ENCODE peak calls at places on chromosomes 11 and 22, in five cellular contexts. X, I, A, Q and E are unnamed samples.

GRCh38 chr22:42800731-42801536 is 56.1 kb downstream of the ARFGAP3 start:
- DNase-seq in Q (no peak), A (no peak), X (no peak), I (no peak), E (no peak)

GRCh38 chr11:65538232-65538914 is 13.5 kb downstream of the SCYL1 start:
- DNase-seq in I (no peak), X (no peak), Q (no peak), A (no peak), E (no peak)

GRCh38 chr11:12245549-12245986 is 131.8 kb upstream of the PARVA start:
- DNase-seq in Q (no peak), A (no peak), I (peak), X (no peak), E (no peak)

GRCh38 chr22:23253475-23254055 is 73.3 kb downstream of the BCR start:
- DNase-seq in X (no peak), A (no peak), Q (no peak), I (no peak), E (no peak)

GRCh38 chr11:2741377-2742131 is 41.8 kb upstream of the KCNQ1OT1 start:
- DNase-seq in I (peak), A (no peak), Q (no peak), X (peak), E (no peak)

GRCh38 chr11:57479925-57480324 is 19.6 kb downstream of the RTN4RL2 start:
- DNase-seq in X (peak), Q (no peak), I (no peak), A (no peak), E (no peak)

GRCh38 chr11:403761-404431 is 9.9 kb downstream of the PKP3 start:
- DNase-seq in Q (no peak), X (no peak), A (no peak), I (no peak), E (no peak)

GRCh38 chr11:102614485-102614884 is 10.6 kb downstream of the MMP20 start:
- DNase-seq in I (no peak), Q (no peak), X (no peak), A (no peak), E (no peak)

GRCh38 chr11:60195923-60196368 is 13.1 kb upstream of the MS4A6A start:
- DNase-seq in X (no peak), I (no peak), Q (peak), A (no peak), E (no peak)

GRCh38 chr11:16741473-16741872 is 3.0 kb downstream of the C11orf58 start:
- DNase-seq in Q (no peak), A (no peak), I (no peak), X (no peak), E (no peak)

GRCh38 chr11:665062-665706 is 28.1 kb downstream of the DRD4 start:
- DNase-seq in A (no peak), I (no peak), X (no peak), Q (no peak), E (no peak)

GRCh38 chr22:25167834-25168601 is 31.6 kb upstream of the CRYBB3 start:
- DNase-seq in I (no peak), X (no peak), Q (no peak), A (no peak), E (no peak)

DNA sequence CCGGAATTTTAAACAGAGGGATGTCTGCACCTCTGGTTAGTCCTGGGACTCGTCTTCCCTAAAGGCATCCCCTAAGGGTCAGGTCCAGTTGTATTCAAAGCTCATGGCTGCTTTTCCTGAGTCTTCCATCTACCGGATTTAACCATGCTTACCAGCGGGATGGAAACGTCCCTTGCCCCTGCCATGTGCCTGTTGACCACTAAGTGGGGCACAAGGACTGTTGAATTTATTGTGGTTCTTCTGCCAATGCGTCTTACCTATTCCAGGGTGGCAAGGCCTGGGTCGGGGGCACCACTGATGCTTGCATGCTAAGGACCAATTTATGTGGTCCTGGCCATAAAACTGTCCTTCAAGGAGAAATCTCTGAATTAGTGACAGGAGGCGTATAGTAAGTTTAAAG is 25.6 kb downstream of the ANKRD42 start:
- DNase-seq in A (no peak), X (no peak), Q (no peak), I (peak), E (no peak)
- TF ChIP-seq CTCF in A (no peak), X (peak), Q (peak), I (peak), E (no peak)

GRCh38 chr22:18023509-18024275 is 669 bp downstream of the MICAL3 start:
- DNase-seq in I (peak), A (no peak), Q (peak), X (peak), E (no peak)
- TF ChIP-seq CTCF in I (no peak), A (no peak), Q (no peak), X (no peak), E (no peak)

GRCh38 chr11:117985953-117986887 is at the start of gene IL10RA:
- DNase-seq in A (peak), I (peak), Q (peak), X (peak), E (peak)
- TF ChIP-seq CTCF in A (no peak), I (no peak), Q (no peak), X (no peak), E (no peak)

GRCh38 chr22:35037089-35037488 is 28.9 kb upstream of the ISX start:
- DNase-seq in A (no peak), Q (no peak), X (no peak), I (no peak), E (no peak)
- TF ChIP-seq CTCF in A (no peak), Q (no peak), X (peak), I (no peak), E (no peak)

GRCh38 chr11:46247664-46248063 is 29.8 kb upstream of the CREB3L1 start:
- DNase-seq in Q (peak), A (no peak), I (peak), X (peak), E (no peak)
- TF ChIP-seq CTCF in Q (no peak), A (peak), I (peak), X (peak), E (no peak)

DNA sequence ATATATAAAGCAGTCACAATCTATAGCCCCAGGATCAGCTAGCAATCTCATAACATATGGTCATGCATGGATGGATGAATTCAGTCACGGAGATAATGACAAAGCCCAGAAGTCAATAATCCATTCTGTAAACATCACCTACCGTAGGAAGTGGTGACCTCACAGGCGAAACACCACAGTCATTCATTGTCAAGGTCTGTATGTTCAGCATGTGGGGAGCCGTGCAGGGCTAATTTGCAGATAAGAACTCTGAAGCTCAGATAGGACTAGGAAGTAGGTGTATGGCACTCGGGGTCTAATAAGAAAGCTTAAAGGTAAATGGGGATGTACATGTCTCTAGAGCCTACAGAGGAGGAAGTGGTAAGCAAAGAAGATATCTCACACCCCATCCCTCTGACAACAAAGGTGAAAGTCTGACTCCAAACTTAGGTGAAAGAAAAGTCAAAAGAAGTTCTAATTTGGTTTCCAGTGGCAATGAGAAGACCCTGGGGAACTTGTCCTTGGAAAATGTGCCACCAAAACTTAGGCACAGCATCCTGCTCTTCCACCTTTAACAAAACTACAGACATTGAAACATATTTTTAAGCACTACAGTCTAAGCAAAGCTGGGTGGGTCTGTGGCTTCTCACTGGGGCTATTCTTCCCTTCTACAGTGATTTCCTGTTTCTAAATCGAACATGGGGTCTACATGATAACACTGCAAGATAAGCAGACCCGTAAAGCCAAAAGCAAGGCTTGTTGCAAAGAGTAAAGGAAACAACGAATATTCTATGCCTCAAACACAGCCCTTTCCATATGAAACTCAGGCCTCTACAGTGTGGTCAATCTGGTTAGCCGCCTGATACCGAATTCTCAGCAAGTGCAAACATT is 5.2 kb downstream of the CRTAM start:
- DNase-seq in X (no peak), A (peak), I (no peak), Q (peak), E (peak)
- TF ChIP-seq CTCF in X (no peak), A (no peak), I (no peak), Q (no peak), E (no peak)